ENCODE peak calls at places on chromosomes 4 and X, in eight cellular contexts. J, E, X, N, D, K, C and Y are unnamed samples.
A peak's percentile ranks its signal among the peaks of the same experiment; 100 is the strongest.

GRCh38 chrX:154359362-154360154 is 14.9 kb downstream of the FLNA start:
- DNase-seq in K (no peak), X (no peak), E (no peak), D (no peak), C (no peak), N (no peak), J (no peak), Y (no peak)

GRCh38 chr4:21544410-21544809 is 404.2 kb downstream of the KCNIP4 start:
- DNase-seq in D (no peak), E (no peak), X (no peak), J (no peak), N (no peak), C (peak; percentile 19), K (no peak), Y (peak; percentile 58)

GRCh38 chrX:2391869-2392606 is 108.7 kb downstream of the DHRSX start:
- DNase-seq in E (no peak), D (peak; percentile 61), K (peak; percentile 97), C (peak; percentile 81), J (no peak), N (no peak), X (peak; percentile 96), Y (peak; percentile 94)

GRCh38 chrX:135437867-135438733 is 16.4 kb downstream of the SMIM10L2A start:
- DNase-seq in N (no peak), X (no peak), C (no peak), E (no peak), J (no peak), D (no peak), K (no peak), Y (peak; percentile 79)

GRCh38 chr4:48989461-48990203 is 3.6 kb downstream of the CWH43 start:
- DNase-seq in N (no peak), J (no peak), C (no peak), D (no peak), E (no peak), X (no peak), K (no peak), Y (peak; percentile 76)

GRCh38 chr4:27141530-27141929 is 280.9 kb downstream of the STIM2 start:
- DNase-seq in D (no peak), X (no peak), K (no peak), E (no peak), N (no peak), J (no peak), C (no peak), Y (peak; percentile 13)

GRCh38 chrX:68743754-68744153 is 85.1 kb upstream of the EFNB1 start:
- DNase-seq in X (no peak), D (no peak), C (no peak), N (no peak), J (no peak), K (no peak), E (no peak), Y (no peak)

GRCh38 chr4:133152801-133153526 is 3.9 kb downstream of the PCDH10 start:
- DNase-seq in D (no peak), K (no peak), J (no peak), C (no peak), X (no peak), N (peak; percentile 54), E (no peak), Y (peak; percentile 46)

GRCh38 chrX:31333181-31333831 is 261.5 kb upstream of the FTHL17 start:
- DNase-seq in X (peak; percentile 83), K (peak; percentile 53), D (peak; percentile 59), N (no peak), C (peak; percentile 55), J (no peak), E (no peak), Y (no peak)

GRCh38 chr4:22427676-22428075 is 88.2 kb downstream of the ADGRA3 start:
- DNase-seq in N (no peak), E (no peak), D (no peak), K (no peak), J (no peak), X (no peak), C (no peak), Y (no peak)

GRCh38 chrX:139596068-139596467 is 65.5 kb downstream of the F9 start:
- DNase-seq in X (no peak), J (no peak), E (no peak), D (no peak), K (no peak), N (no peak), C (no peak), Y (peak; percentile 45)

GRCh38 chrX:151370906-151371305 is 26.1 kb upstream of the VMA21 start:
- DNase-seq in K (no peak), J (no peak), X (no peak), N (no peak), E (no peak), D (no peak), C (peak; percentile 2), Y (peak; percentile 85)

GRCh38 chr4:6819295-6819694 is 36.8 kb downstream of the KIAA0232 start:
- DNase-seq in E (no peak), C (no peak), X (no peak), N (no peak), J (no peak), D (no peak), K (no peak), Y (no peak)

GRCh38 chr4:26069218-26069617 is 155.2 kb downstream of the SMIM20 start:
- DNase-seq in X (no peak), N (peak; percentile 39), J (no peak), E (peak; percentile 18), D (no peak), K (peak; percentile 59), C (no peak), Y (peak; percentile 64)
- TF ChIP-seq CTCF in X (peak; percentile 24), N (peak; percentile 17), J (peak; percentile 17), E (peak; percentile 71), D (peak; percentile 45), K (peak; percentile 38), C (peak; percentile 51), Y (peak; percentile 80)

GRCh38 chrX:28697732-28698131 is 110.5 kb downstream of the IL1RAPL1 start:
- DNase-seq in E (no peak), C (no peak), N (no peak), J (no peak), K (no peak), D (no peak), X (no peak), Y (no peak)

DNA sequence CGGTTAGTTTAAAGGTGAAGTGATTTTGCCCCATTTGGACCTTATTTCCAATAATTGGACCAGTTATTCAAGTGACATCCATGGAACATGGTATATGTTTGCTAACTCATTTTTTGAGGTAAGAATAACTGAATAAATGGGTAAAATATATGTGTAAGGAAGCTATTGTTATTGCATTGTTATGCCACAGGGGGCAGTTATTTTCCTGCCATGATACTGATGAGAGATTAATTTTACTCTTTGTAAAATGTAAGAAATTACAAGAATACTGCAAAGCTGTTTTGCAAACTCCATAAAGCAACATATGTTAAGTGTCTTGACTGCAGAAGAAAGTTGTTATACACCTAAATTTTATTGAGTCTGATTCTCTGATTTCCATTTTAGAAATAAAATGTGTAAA is 114.0 kb downstream of the IL1RAPL1 start:
- DNase-seq in J (no peak), E (no peak), N (no peak), D (no peak), C (no peak), K (no peak), X (no peak), Y (no peak)
- TF ChIP-seq CTCF in J (peak; percentile 29), E (no peak), N (no peak), D (no peak), C (peak; percentile 37), K (peak; percentile 22), X (no peak), Y (peak; percentile 66)

GRCh38 chrX:115344885-115345653 is 55.6 kb downstream of the LUZP4 start:
- DNase-seq in D (peak; percentile 89), J (peak; percentile 83), X (peak; percentile 83), E (peak; percentile 43), K (peak; percentile 93), C (peak; percentile 90), N (peak; percentile 95), Y (peak; percentile 83)
- TF ChIP-seq CTCF in D (no peak), J (no peak), X (no peak), E (no peak), K (no peak), C (no peak), N (no peak), Y (no peak)

DNA sequence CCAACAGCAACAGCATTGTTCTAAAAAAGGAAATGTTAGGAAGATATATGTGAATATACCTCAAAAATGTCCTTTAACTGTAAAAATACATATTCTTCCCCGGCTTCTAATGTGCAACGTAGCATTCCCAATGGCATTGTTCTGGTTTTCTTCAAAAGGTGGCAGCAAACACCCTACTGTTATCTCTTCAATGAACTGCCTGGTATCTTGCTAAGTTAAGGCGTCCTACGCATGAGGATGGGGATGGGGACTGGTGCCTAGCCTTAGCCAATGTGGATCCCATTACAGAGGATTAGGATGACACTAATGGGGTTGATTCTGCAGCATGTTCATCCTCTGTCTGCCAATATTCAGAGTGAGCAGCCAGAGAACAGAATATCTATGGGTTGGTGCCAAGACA is 334.9 kb upstream of the ADGRL3 start:
- DNase-seq in D (no peak), X (no peak), E (peak; percentile 27), N (no peak), K (peak; percentile 5), J (no peak), C (no peak), Y (peak; percentile 53)
- TF ChIP-seq CTCF in D (no peak), X (peak; percentile 13), E (peak; percentile 35), N (peak; percentile 20), K (peak; percentile 20), J (no peak), C (no peak), Y (peak; percentile 70)